ENCODE peak calls at places on chromosomes 1 and 21, in seven cellular contexts. R, P, D, X, Q, T and C are unnamed samples.
A peak's percentile ranks its signal among the peaks of the same experiment; 100 is the strongest.

GRCh38 chr1:96130432-96130831 is 591.2 kb upstream of the PTBP2 start:
- DNase-seq in Q (no peak), R (no peak), P (no peak), D (no peak), T (no peak), X (no peak), C (no peak)

GRCh38 chr1:14915356-14916054 is 238.0 kb upstream of the TMEM51 start:
- DNase-seq in Q (peak; percentile 66), X (peak; percentile 34), T (peak; percentile 46), P (no peak), D (no peak), R (no peak), C (peak; percentile 54)

GRCh38 chr1:160371691-160372208 is 4.9 kb downstream of the NHLH1 start:
- DNase-seq in X (no peak), Q (no peak), D (no peak), P (no peak), T (no peak), R (no peak), C (no peak)

GRCh38 chr1:47577310-47578025 is 139.6 kb downstream of the FOXD2 start:
- DNase-seq in R (no peak), X (no peak), D (no peak), T (no peak), P (no peak), Q (no peak), C (no peak)

GRCh38 chr1:68199603-68200002 is 32.7 kb downstream of the WLS start:
- DNase-seq in T (no peak), D (no peak), P (no peak), R (no peak), X (no peak), Q (no peak), C (no peak)

GRCh38 chr1:35884934-35885333 is 1.9 kb downstream of the AGO1 start:
- DNase-seq in D (no peak), Q (no peak), R (no peak), X (no peak), T (no peak), P (no peak), C (no peak)

GRCh38 chr1:36306210-36306901 is at the start of gene SH3D21:
- DNase-seq in X (no peak), P (peak; percentile 47), R (peak; percentile 81), Q (peak; percentile 49), D (peak; percentile 33), T (peak; percentile 51), C (peak; percentile 83)

GRCh38 chr1:17671741-17672140 is 83.4 kb upstream of the ACTL8 start:
- DNase-seq in D (no peak), T (no peak), Q (no peak), X (no peak), R (no peak), P (no peak), C (peak; percentile 75)

GRCh38 chr1:68953316-68953715 is 456.4 kb upstream of the DEPDC1 start:
- DNase-seq in D (no peak), R (no peak), Q (no peak), T (no peak), X (no peak), P (no peak), C (no peak)

GRCh38 chr1:27979151-27979858 is 19.5 kb downstream of the XKR8 start:
- DNase-seq in R (no peak), D (no peak), T (no peak), X (peak; percentile 81), Q (no peak), P (no peak), C (no peak)

GRCh38 chr1:4676258-4676657 is 21.8 kb downstream of the AJAP1 start:
- DNase-seq in X (no peak), D (no peak), T (no peak), R (no peak), P (no peak), Q (no peak), C (no peak)

GRCh38 chr1:44033041-44033575 is 1.8 kb upstream of the SLC6A9 start:
- DNase-seq in Q (no peak), D (no peak), R (no peak), T (no peak), P (no peak), X (no peak), C (no peak)

GRCh38 chr1:225418059-225418458 is 9.8 kb downstream of the LBR start:
- DNase-seq in R (no peak), P (no peak), T (no peak), X (no peak), D (no peak), Q (no peak), C (no peak)

GRCh38 chr21:44050276-44050675 is 38.2 kb downstream of the TRAPPC10 start:
- DNase-seq in D (no peak), Q (no peak), R (peak; percentile 63), P (no peak), T (no peak), X (no peak), C (no peak)

GRCh38 chr1:2604854-2605753 is 18.5 kb downstream of the PRXL2B start:
- DNase-seq in X (no peak), Q (no peak), P (no peak), R (no peak), D (peak; percentile 11), T (no peak), C (no peak)

GRCh38 chr1:201108614-201109013 is 3.6 kb downstream of the CACNA1S start:
- DNase-seq in Q (no peak), D (no peak), X (no peak), R (no peak), T (no peak), P (no peak), C (no peak)

GRCh38 chr1:99936071-99936470 is 33.7 kb upstream of the SLC35A3 start:
- DNase-seq in X (no peak), D (no peak), Q (no peak), T (no peak), P (no peak), R (no peak), C (no peak)

GRCh38 chr1:67211589-67212563 is 45.6 kb downstream of the IL23R start:
- DNase-seq in R (no peak), T (peak; percentile 48), D (no peak), P (no peak), X (peak; percentile 34), Q (peak; percentile 21), C (peak; percentile 23)

GRCh38 chr1:151314137-151314875 is 12.9 kb downstream of the PI4KB start:
- DNase-seq in T (no peak), Q (no peak), R (peak; percentile 51), D (peak; percentile 87), P (peak; percentile 91), X (peak; percentile 87), C (no peak)

GRCh38 chr1:111228748-111229126 is 1.2 kb downstream of the CHI3L2 start:
- DNase-seq in D (no peak), R (no peak), X (peak; percentile 4), P (no peak), T (no peak), Q (no peak), C (no peak)
- H3K27ac ChIP-seq in D (peak overlapping the region; percentile 36), R (no peak overlapping the region), X (peak overlapping the region; percentile 51), P (no peak overlapping the region), T (no peak overlapping the region), Q (peak overlapping the region; percentile 63), C (no peak overlapping the region)

DNA sequence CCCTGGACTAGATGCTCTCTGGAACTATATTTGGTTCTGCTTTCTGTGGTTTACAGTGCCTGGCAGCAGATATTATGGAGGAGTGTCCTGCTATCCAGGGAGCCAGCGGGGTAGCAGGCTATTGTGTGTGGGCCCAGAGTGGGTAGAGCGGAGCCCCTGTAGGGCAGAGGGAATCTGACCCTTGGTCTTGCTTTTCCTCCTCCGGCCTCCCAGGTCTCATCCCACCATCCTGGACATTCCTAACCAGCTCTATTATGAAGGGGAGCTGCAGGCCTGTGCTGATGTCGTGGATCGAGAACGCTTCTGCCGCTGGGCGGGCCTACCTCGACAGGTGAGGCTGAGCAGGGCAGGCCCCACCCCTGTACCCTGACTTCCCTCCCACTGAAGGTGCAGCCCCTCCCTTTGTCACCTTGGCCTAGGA is 9.1 kb downstream of the RHOC start:
- DNase-seq in T (no peak), X (no peak), P (no peak), D (no peak), Q (no peak), R (no peak), C (no peak)
- H3K27ac ChIP-seq in T (no peak overlapping the region), X (no peak overlapping the region), P (no peak overlapping the region), D (peak overlapping the region; percentile 98), Q (no peak overlapping the region), R (peak overlapping the region; percentile 3), C (no peak overlapping the region)

GRCh38 chr1:33220701-33221384 is 35.4 kb upstream of the ZNF362 start:
- DNase-seq in D (peak; percentile 20), T (no peak), P (no peak), R (peak; percentile 47), X (no peak), Q (no peak), C (peak; percentile 92)
- H3K27ac ChIP-seq in D (no peak overlapping the region), T (no peak overlapping the region), P (no peak overlapping the region), R (no peak overlapping the region), X (no peak overlapping the region), Q (no peak overlapping the region), C (peak overlapping the region; percentile 92)

GRCh38 chr1:12594966-12595838 is 22.8 kb downstream of the DHRS3 start:
- DNase-seq in X (peak; percentile 59), T (peak; percentile 35), Q (peak; percentile 45), P (peak; percentile 79), R (peak; percentile 77), D (no peak), C (no peak)
- H3K27ac ChIP-seq in X (peak overlapping the region; percentile 73), T (peak overlapping the region; percentile 35), Q (peak overlapping the region; percentile 40), P (peak overlapping the region; percentile 15), R (peak overlapping the region; percentile 82), D (peak overlapping the region; percentile 81), C (no peak overlapping the region)